ENCODE peak calls at places on chromosomes 5 and 9, in eight cellular contexts. E is Peyer's patch, I is right atrium auricular region, K is tibial nerve, L is breast epithelium, A is colonic mucosa, X is ovary, Z is HepG2. C is an unnamed sample.

GRCh38 chr5:53041071-53041692 is 52.0 kb downstream of the ITGA2 start:
- DNase-seq in E (no peak), I (no peak), K (no peak), L (no peak), A (no peak), X (no peak), Z (no peak), C (no peak)

GRCh38 chr5:159877894-159878448 is 38.3 kb upstream of the ADRA1B start:
- DNase-seq in E (no peak), I (no peak), K (no peak), L (no peak), A (peak; percentile 37), X (peak; percentile 91), Z (no peak), C (no peak)

GRCh38 chr5:171462136-171462927 is 42.9 kb downstream of the FGF18 start:
- DNase-seq in E (no peak), I (no peak), K (no peak), L (no peak), A (no peak), X (no peak), Z (no peak), C (no peak)

GRCh38 chr5:113090336-113091106 is 113.9 kb downstream of the DCP2 start:
- DNase-seq in E (no peak), I (no peak), K (no peak), L (no peak), A (no peak), X (peak; percentile 68), Z (no peak), C (no peak)

GRCh38 chr5:118553662-118554061 is 434.7 kb downstream of the DTWD2 start:
- DNase-seq in E (no peak), I (peak; percentile 86), K (peak; percentile 79), L (no peak), A (no peak), X (no peak), Z (no peak), C (no peak)

GRCh38 chr9:78369644-78370219 is 72.8 kb downstream of the PSAT1 start:
- DNase-seq in E (peak; percentile 73), I (peak; percentile 75), K (peak; percentile 83), L (no peak), A (peak; percentile 65), X (peak; percentile 87), Z (peak; percentile 60), C (peak; percentile 88)

GRCh38 chr5:114782217-114782616 is 387.5 kb downstream of the TRIM36 start:
- DNase-seq in E (no peak), I (no peak), K (no peak), L (no peak), A (no peak), X (no peak), Z (no peak), C (peak; percentile 89)

GRCh38 chr5:169710675-169711074 is 73.6 kb downstream of the DOCK2 start:
- DNase-seq in E (no peak), I (no peak), K (no peak), L (no peak), A (no peak), X (no peak), Z (no peak), C (no peak)

GRCh38 chr9:96014078-96014477 is 138.6 kb downstream of the ERCC6L2 start:
- DNase-seq in E (no peak), I (no peak), K (no peak), L (no peak), A (no peak), X (no peak), Z (no peak), C (no peak)

DNA sequence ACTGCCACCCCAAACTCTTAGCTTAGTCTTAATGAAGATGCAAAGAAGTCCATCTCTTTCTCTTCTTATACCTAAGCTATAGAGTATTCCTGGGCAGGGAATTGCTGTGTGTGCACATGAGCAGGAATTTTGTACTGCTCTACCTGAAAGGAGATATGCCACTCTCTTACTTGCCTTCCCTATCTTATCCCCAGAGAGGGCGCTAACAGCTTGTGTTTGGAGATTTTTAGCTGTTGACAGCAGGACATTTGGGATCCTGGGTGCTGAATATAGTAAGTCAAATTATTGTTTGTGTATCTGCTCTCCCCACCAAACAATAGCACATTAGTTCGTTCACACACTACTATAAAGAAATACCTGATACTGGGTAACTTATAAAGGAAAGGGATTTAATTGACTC is 159.5 kb downstream of the GABRG2 start:
- DNase-seq in E (no peak), I (no peak), K (no peak), L (no peak), A (no peak), X (no peak), Z (no peak), C (no peak)
- TF ChIP-seq CTCF in E (no peak), I (no peak), K (no peak), L (no peak), A (no peak), X (no peak), Z (no peak), C (no peak)

DNA sequence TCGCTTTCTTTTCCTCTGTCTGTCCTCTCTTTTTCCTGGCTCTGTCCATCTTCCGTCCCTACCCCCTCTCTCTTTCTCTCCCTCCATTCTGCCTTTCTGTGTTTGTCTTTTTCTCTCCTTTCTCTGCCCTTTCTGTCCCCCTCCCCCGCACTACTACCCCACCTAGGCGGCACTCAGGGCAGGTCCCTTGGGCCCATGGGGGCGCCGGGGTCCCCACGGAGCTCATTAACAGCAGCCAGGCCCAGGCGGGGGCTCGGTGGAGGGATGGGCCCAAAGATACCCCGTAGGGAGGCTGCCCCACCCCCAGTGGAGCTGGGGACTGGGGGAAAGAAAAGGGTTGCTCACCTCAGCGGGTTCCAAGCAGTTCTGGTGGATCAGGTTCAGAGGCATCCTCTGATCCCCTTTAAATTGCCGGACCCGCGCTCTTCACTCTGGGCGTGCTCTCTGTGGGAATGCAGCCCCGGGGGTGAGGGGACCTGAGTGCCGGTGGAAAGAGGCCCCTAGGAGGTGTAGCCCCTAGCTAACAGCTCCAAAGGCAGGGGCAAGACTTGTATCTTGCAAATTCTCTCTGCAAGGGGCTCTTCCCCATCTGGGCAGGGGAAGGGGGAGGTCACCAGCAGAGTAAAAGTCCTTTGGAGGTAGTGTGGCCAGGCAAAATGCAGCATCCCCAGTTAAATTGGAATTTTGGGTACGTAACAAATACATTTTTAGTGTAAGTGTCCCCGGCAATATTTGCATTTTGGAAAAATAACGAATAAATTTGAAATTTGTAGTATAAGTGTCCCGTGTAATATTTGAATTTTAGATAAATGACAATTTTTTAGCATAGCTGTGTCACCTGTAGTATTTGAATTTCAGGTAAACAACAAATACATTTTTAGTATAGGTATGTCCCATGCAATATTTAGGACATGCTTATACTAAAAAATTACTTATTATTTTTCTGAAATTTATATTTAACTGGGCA is 7.4 kb downstream of the LHX2 start:
- DNase-seq in E (no peak), I (no peak), K (no peak), L (no peak), A (no peak), X (no peak), Z (no peak), C (peak; percentile 17)
- H3K27me3 ChIP-seq in E (no peaks in the 10 kb centered on the region), I (peaks cover 55% of the 10 kb centered on the region), K (peaks cover 100% of the 10 kb centered on the region), L (peaks cover 100% of the 10 kb centered on the region), A (peaks cover 97% of the 10 kb centered on the region), X (no peaks in the 10 kb centered on the region), Z (peaks cover 98% of the 10 kb centered on the region), C (peaks cover 50% of the 10 kb centered on the region)

DNA sequence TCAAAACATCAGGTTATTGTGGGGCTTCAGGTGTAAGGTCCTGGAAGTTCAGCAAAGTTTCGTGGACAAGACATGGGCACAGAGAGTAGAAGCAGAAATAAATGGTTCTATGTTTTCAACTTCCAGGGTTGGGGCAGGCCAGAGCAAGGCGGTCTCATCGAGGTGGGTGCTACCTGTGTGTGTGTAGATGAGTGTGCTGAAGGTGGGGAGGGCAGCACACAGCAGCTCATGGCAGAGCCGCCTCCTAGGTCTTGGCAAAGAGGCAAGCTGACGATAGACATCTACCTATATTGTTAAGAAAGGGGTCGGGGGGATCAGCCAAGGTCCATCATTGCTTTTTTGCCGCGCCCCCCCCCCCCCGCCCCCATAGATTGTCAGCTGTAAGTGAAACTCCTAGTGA is 3.8 kb downstream of the RAB24 start:
- DNase-seq in E (no peak), I (no peak), K (no peak), L (no peak), A (no peak), X (no peak), Z (no peak), C (no peak)
- H3K4me3 ChIP-seq in E (no peak overlapping the region), I (no peak overlapping the region), K (no peak overlapping the region), L (no peak overlapping the region), A (no peak overlapping the region), X (no peak overlapping the region), Z (no peak overlapping the region), C (no peak overlapping the region)

DNA sequence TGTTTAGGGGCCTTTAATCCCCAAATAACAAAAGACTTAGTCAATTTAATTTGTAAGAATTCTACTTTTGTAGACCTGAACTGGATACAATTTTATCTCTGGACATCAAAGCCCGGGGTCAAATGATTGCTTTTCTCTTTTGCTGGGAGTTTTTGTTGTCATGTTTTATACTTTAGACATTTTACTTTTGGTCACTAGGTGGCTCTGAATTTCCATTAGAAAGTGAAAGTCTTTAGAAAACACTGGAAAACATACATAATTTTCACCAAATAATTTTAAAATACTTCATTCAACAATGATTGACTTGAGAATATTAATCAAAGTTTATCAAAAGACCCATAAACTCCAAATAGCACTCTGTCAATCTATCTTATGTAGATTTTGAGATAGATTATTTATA is 2.8 kb upstream of the PCA3 start:
- DNase-seq in E (no peak), I (no peak), K (no peak), L (no peak), A (no peak), X (no peak), Z (no peak), C (no peak)
- TF ChIP-seq CTCF in E (peak; percentile 55), I (no peak), K (peak; percentile 15), L (peak; percentile 11), A (no peak), X (no peak), Z (no peak), C (peak; percentile 62)

GRCh38 chr9:122133984-122134535 is 25.5 kb downstream of the NDUFA8 start:
- DNase-seq in E (no peak), I (no peak), K (no peak), L (no peak), A (no peak), X (no peak), Z (no peak), C (no peak)
- H3K27me3 ChIP-seq in E (no peaks in the 10 kb centered on the region), I (no peaks in the 10 kb centered on the region), K (no peaks in the 10 kb centered on the region), L (no peaks in the 10 kb centered on the region), A (no peaks in the 10 kb centered on the region), X (no peaks in the 10 kb centered on the region), Z (peaks cover 15% of the 10 kb centered on the region), C (no peaks in the 10 kb centered on the region)

GRCh38 chr9:35920004-35920658 is 10.8 kb downstream of the SPAAR start:
- DNase-seq in E (peak; percentile 77), I (no peak), K (no peak), L (no peak), A (peak; percentile 84), X (no peak), Z (peak; percentile 36), C (no peak)

GRCh38 chr9:35923598-35923926 is 14.3 kb downstream of the SPAAR start:
- DNase-seq in E (no peak), I (no peak), K (no peak), L (no peak), A (no peak), X (no peak), Z (no peak), C (no peak)

GRCh38 chr9:35919212-35920003 is 10.1 kb downstream of the SPAAR start:
- DNase-seq in E (no peak), I (no peak), K (no peak), L (no peak), A (no peak), X (no peak), Z (no peak), C (no peak)

GRCh38 chr9:35929188-35929718 is 20.0 kb downstream of the SPAAR start:
- DNase-seq in E (no peak), I (no peak), K (no peak), L (no peak), A (peak; percentile 72), X (no peak), Z (no peak), C (no peak)

GRCh38 chr9:35923927-35924763 is 14.9 kb downstream of the SPAAR start:
- DNase-seq in E (no peak), I (peak; percentile 66), K (peak; percentile 50), L (no peak), A (peak; percentile 85), X (peak; percentile 54), Z (no peak), C (no peak)
- H3K4me3 ChIP-seq in E (no peak overlapping the region), I (no peak overlapping the region), K (no peak overlapping the region), L (no peak overlapping the region), A (no peak overlapping the region), X (no peak overlapping the region), Z (no peak overlapping the region), C (no peak overlapping the region)

C was measured in dorsolateral prefrontal cortex.